ENCODE peak calls at places on chromosomes 1 and 21, in four cellular contexts. S is K562, E is HepG2, H is GM12878. F is an unnamed sample.

GRCh38 chr21:44653123-44653522 is 1.3 kb downstream of the KRTAP12-4 start:
- DNase-seq in H (no peak), E (no peak), S (peak), F (no peak)

GRCh38 chr1:56284933-56285332 is 294.4 kb downstream of the PLPP3 start:
- DNase-seq in E (peak), H (no peak), S (no peak), F (no peak)

GRCh38 chr1:41639332-41639936 is 155.0 kb upstream of the EDN2 start:
- DNase-seq in H (no peak), S (no peak), E (no peak), F (no peak)

GRCh38 chr1:162854245-162854860 is 6.6 kb downstream of the CCDC190 start:
- DNase-seq in H (no peak), E (peak), S (peak), F (peak)

GRCh38 chr21:44259082-44259705 is 2.5 kb downstream of the DNMT3L start:
- DNase-seq in H (no peak), E (no peak), S (no peak), F (no peak)

GRCh38 chr1:245434285-245434684 is 279.5 kb downstream of the KIF26B start:
- DNase-seq in H (no peak), S (no peak), E (no peak), F (peak)

GRCh38 chr1:162366149-162366548 is 10.5 kb downstream of the SPATA46 start:
- DNase-seq in S (no peak), H (no peak), E (no peak), F (no peak)

GRCh38 chr21:40699366-40699765 is 147.6 kb downstream of the DSCAM start:
- DNase-seq in E (no peak), H (no peak), S (no peak), F (no peak)

GRCh38 chr1:1623181-1623630 is 7.9 kb downstream of the MIB2 start:
- DNase-seq in H (no peak), E (no peak), S (no peak), F (no peak)

GRCh38 chr1:178684542-178685000 is 40.5 kb upstream of the RALGPS2 start:
- DNase-seq in S (no peak), H (no peak), E (peak), F (no peak)

GRCh38 chr1:15684468-15685283 is 556 bp downstream of the PLEKHM2 start:
- DNase-seq in E (no peak), H (no peak), S (peak), F (peak)

GRCh38 chr1:246215505-246215893 is 291.6 kb downstream of the SMYD3 start:
- DNase-seq in H (no peak), S (no peak), E (no peak), F (no peak)

GRCh38 chr21:44312089-44312488 is 12.2 kb downstream of the PFKL start:
- DNase-seq in S (no peak), H (no peak), E (no peak), F (no peak)

GRCh38 chr1:7650801-7651200 is 120.3 kb upstream of the VAMP3 start:
- DNase-seq in S (no peak), E (peak), H (no peak), F (no peak)

GRCh38 chr1:234926574-234927311 is 201.9 kb downstream of the TOMM20 start:
- DNase-seq in S (no peak), H (peak), E (no peak), F (no peak)

GRCh38 chr1:228871314-228872061 is 136.2 kb downstream of the RHOU start:
- DNase-seq in H (no peak), E (no peak), S (no peak), F (no peak)

GRCh38 chr1:236543065-236543669 is 19.4 kb downstream of the LGALS8 start:
- DNase-seq in H (no peak), S (no peak), E (no peak), F (peak)

GRCh38 chr1:201022824-201023516 is 544 bp downstream of the KIF21B start:
- DNase-seq in S (peak), H (no peak), E (no peak), F (no peak)

GRCh38 chr1:167107456-167107855 is 13.6 kb downstream of the STYXL2 start:
- DNase-seq in E (no peak), H (no peak), S (no peak), F (no peak)

GRCh38 chr1:225767591-225768540 is 9.8 kb upstream of the SRP9 start:
- DNase-seq in S (no peak), E (peak), H (no peak), F (no peak)

GRCh38 chr1:153355445-153356071 is 2.1 kb upstream of the S100A9 start:
- DNase-seq in E (peak), H (no peak), S (peak), F (peak)

GRCh38 chr1:93081716-93082115 is 2.6 kb downstream of the MTF2 start:
- DNase-seq in S (no peak), E (no peak), H (no peak), F (no peak)

GRCh38 chr1:201903135-201903534 is 14.4 kb downstream of the SHISA4 start:
- DNase-seq in H (no peak), S (no peak), E (no peak), F (no peak)

GRCh38 chr1:14466006-14466405 is 132.5 kb upstream of the KAZN start:
- DNase-seq in S (no peak), H (no peak), E (no peak), F (no peak)

GRCh38 chr1:110483308-110483685 is 32.3 kb downstream of the PROK1 start:
- DNase-seq in H (no peak), E (no peak), S (no peak), F (no peak)

GRCh38 chr1:22636369-22636768 is at the start of gene C1QA:
- DNase-seq in E (no peak), H (no peak), S (no peak), F (no peak)

GRCh38 chr1:6794164-6794563 is 8.9 kb downstream of the CAMTA1 start:
- DNase-seq in H (no peak), S (no peak), E (peak), F (no peak)

GRCh38 chr1:211813590-211813989 is 17.0 kb downstream of the LPGAT1 start:
- DNase-seq in E (no peak), S (no peak), H (no peak), F (no peak)

GRCh38 chr1:26215246-26215645 is 18.8 kb upstream of the CEP85 start:
- DNase-seq in E (no peak), H (no peak), S (no peak), F (no peak)

GRCh38 chr1:193249187-193249586 is 62.8 kb upstream of the B3GALT2 start:
- DNase-seq in E (no peak), S (no peak), H (no peak), F (no peak)

GRCh38 chr1:43750083-43750482 is 42.7 kb downstream of the ST3GAL3 start:
- DNase-seq in H (no peak), E (no peak), S (no peak), F (no peak)

GRCh38 chr1:153231800-153232199 is 14.4 kb downstream of the PRR9 start:
- DNase-seq in H (no peak), E (no peak), S (no peak), F (no peak)

GRCh38 chr1:115373305-115373704 is 35.3 kb upstream of the NGF start:
- DNase-seq in H (no peak), S (no peak), E (no peak), F (no peak)

GRCh38 chr1:26874896-26875295 is 11.9 kb downstream of the SFN start:
- DNase-seq in S (no peak), H (no peak), E (no peak), F (no peak)

GRCh38 chr1:155971910-155972809 is 6.2 kb downstream of the ARHGEF2 start:
- DNase-seq in S (no peak), H (no peak), E (no peak), F (no peak)

GRCh38 chr1:30159015-30159414 is 564.4 kb downstream of the MATN1 start:
- DNase-seq in E (no peak), H (no peak), S (peak), F (no peak)

GRCh38 chr1:32112800-32113375 is 5.0 kb downstream of the KPNA6 start:
- DNase-seq in S (no peak), E (no peak), H (no peak), F (no peak)

GRCh38 chr1:40868051-40868723 is 6.0 kb upstream of the CITED4 start:
- DNase-seq in H (no peak), E (peak), S (peak), F (no peak)

GRCh38 chr1:45640293-45640692 is 16.4 kb upstream of the CCDC17 start:
- DNase-seq in E (peak), H (no peak), S (no peak), F (no peak)

DNA sequence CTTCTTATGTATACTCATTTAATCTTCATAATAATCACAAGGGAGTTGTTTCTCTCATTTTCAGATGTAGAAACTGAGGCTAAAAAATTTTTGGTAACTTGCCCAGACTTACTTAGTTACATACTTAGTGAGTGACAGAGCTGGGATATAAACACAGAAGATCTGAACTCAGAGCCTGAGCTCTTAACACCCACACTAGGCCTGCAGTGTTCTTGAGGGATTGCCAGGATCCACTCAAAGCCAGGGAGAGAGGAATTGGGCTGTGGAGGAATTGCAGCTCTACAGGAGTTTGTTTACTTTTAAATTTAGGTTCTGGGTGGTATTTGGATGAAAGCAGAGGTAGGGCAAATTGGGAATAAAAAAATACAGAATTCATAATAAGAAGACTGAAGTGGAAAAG is 515.1 kb upstream of the PLXNA2 start:
- DNase-seq in S (no peak), E (no peak), H (no peak), F (no peak)
- TF ChIP-seq FOXK2 in S (no peak), E (no peak), H (no peak), F (no peak)

GRCh38 chr1:221810406-221810805 is 68.5 kb upstream of the DUSP10 start:
- DNase-seq in E (no peak), H (no peak), S (no peak), F (no peak)
- TF ChIP-seq FOXK2 in E (no peak), H (no peak), S (no peak), F (no peak)

GRCh38 chr1:231050395-231050794 is 10.3 kb upstream of the FAM89A start:
- DNase-seq in S (no peak), E (no peak), H (no peak), F (no peak)
- TF ChIP-seq FOXK2 in S (no peak), E (no peak), H (no peak), F (no peak)

DNA sequence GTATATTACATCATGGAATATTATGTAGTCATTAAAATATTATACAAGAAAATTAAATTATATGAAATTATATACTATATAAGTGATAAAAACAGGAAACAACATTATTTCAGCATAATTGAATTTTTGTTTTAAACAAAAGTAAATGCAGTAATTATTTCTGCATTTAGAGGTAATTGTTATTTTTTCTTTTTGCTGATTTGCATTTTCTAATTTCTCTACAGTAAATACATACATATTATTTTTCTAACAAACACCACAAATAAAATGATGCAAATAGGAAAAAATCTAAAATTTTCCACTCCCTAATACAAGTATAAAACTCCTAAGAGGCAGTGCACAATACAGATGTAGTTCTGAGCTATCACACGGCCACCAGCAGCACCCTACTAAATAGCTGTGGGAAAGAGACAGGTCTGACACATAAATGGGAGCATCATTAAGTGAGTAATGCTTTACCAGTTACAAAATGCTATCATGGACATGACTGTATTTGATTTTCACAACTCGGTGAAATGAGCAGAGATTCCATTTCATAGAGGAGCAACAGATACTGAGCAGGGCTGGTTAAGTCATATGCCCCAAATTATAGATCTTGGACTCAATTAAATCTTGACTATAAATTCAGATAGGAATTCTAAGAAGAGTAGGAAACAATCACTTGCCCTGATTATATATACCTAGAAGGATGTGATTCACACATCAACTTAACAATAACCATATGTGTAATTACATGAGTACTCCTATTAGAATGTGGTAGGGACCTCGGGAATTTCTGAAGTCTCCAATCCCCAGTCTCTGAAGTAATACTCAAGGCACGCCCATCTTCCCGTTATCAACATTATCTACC is 49.0 kb downstream of the NRIP1 start:
- DNase-seq in S (no peak), E (no peak), H (no peak), F (no peak)
- TF ChIP-seq FOXK2 in S (no peak), E (no peak), H (no peak), F (no peak)

GRCh38 chr1:220880367-220880680 is 1.1 kb downstream of the HLX start:
- DNase-seq in S (no peak), E (no peak), H (no peak), F (no peak)
- TF ChIP-seq FOXK2 in S (no peak), E (no peak), H (no peak), F (no peak)

DNA sequence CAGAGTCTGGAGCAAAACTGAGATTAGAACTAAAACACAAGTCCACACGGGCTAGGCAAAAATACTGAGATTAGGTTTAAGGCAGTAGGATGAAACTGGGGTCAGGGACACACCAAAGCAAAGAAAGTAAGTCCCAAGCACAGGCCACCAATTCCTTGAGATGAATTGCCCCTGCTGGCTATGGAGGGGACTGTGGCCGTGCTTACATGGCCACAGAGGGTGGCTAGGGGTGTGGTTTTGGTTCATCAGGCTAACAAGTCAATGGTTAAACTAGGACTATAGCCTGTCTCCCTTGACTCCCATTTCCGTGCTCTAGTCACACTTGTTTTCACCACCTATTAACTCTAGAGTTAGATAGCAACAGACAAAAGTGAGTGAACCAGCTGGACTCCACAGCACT is 394.8 kb downstream of the PBX1 start:
- DNase-seq in S (no peak), H (no peak), E (no peak), F (peak)
- TF ChIP-seq FOXK2 in S (no peak), H (no peak), E (no peak), F (no peak)

GRCh38 chr21:42425603-42425985 is 21.9 kb downstream of the UBASH3A start:
- DNase-seq in S (no peak), H (peak), E (no peak), F (no peak)

GRCh38 chr21:42427809-42428419 is 24.2 kb downstream of the UBASH3A start:
- DNase-seq in H (no peak), E (no peak), S (no peak), F (no peak)

GRCh38 chr21:42424848-42425602 is 21.3 kb downstream of the UBASH3A start:
- DNase-seq in H (no peak), E (no peak), S (no peak), F (no peak)

GRCh38 chr21:42426876-42427480 is 23.3 kb downstream of the UBASH3A start:
- DNase-seq in S (no peak), E (no peak), H (no peak), F (no peak)

GRCh38 chr21:42426424-42426823 is 22.7 kb downstream of the UBASH3A start:
- DNase-seq in H (no peak), S (no peak), E (no peak), F (no peak)
- TF ChIP-seq FOXK2 in H (no peak), S (no peak), E (no peak), F (no peak)

F was measured in HEK293T.